ENCODE peak calls at places on chromosomes 12 and 14, in ten cellular contexts. Z is activated CD4-positive, alpha-beta T cell treated with anti-CD3 and anti-CD28 coated beads, Interleukin-2, amount 50 U/mL, for 1 hour; C is stimulated activated CD4-positive, alpha-beta T cell treated with anti-CD3 and anti-CD28 coated beads, Interleukin-2, amount 100 ng/mL, for 24 hours; U is tibial nerve; X is HT1080; O is D341Med; I is mesendoderm; A is choroid plexus epithelial cell; K is renal cortical epithelial cell; S is lung. R is an unnamed sample.
A peak's percentile ranks its signal among the peaks of the same experiment; 100 is the strongest.

GRCh38 chr12:103596981-103597380 is 9.9 kb downstream of the STAB2 start:
- DNase-seq in A (no peak), I (no peak), C (no peak), U (no peak), K (no peak), S (no peak), X (no peak), O (no peak), Z (no peak), R (no peak)

GRCh38 chr12:104006929-104007328 is 41.3 kb downstream of the TDG start:
- DNase-seq in O (no peak), K (peak; percentile 87), U (no peak), I (no peak), Z (no peak), X (peak; percentile 68), S (no peak), C (no peak), A (peak; percentile 72), R (no peak)

GRCh38 chr14:38593477-38593876 is 337.6 kb upstream of the CLEC14A start:
- DNase-seq in C (no peak), K (no peak), X (no peak), O (no peak), S (no peak), Z (no peak), I (no peak), U (no peak), A (no peak), R (no peak)

GRCh38 chr14:60646202-60646886 is 2.9 kb downstream of the SIX1 start:
- DNase-seq in K (no peak), I (peak; percentile 73), X (no peak), O (no peak), S (no peak), U (no peak), C (no peak), A (peak; percentile 53), Z (no peak), R (no peak)

GRCh38 chr12:124365726-124366430 is 71.0 kb downstream of the RFLNA start:
- DNase-seq in U (no peak), O (no peak), I (no peak), C (no peak), A (no peak), X (no peak), Z (no peak), S (no peak), K (no peak), R (no peak)

GRCh38 chr12:76927170-76927784 is 48.5 kb upstream of the CSRP2 start:
- DNase-seq in O (peak; percentile 75), A (peak; percentile 69), S (no peak), Z (peak; percentile 4), X (peak; percentile 44), C (peak; percentile 33), U (no peak), K (no peak), I (peak; percentile 85), R (no peak)

GRCh38 chr12:123965382-123965781 is 7.2 kb downstream of the CCDC92 start:
- DNase-seq in O (no peak), X (no peak), K (no peak), I (no peak), U (no peak), S (no peak), C (no peak), Z (no peak), A (no peak), R (no peak)

GRCh38 chr12:92506460-92506859 is 196.3 kb upstream of the PLEKHG7 start:
- DNase-seq in A (no peak), X (peak; percentile 27), Z (no peak), I (peak; percentile 35), O (no peak), U (no peak), C (no peak), S (no peak), K (peak; percentile 70), R (no peak)

GRCh38 chr12:94180558-94181296 is 32.4 kb downstream of the PLXNC1 start:
- DNase-seq in I (no peak), O (no peak), X (no peak), U (no peak), A (no peak), Z (no peak), K (no peak), S (no peak), C (no peak), R (no peak)

GRCh38 chr12:81644503-81644902 is 114.6 kb downstream of the PPFIA2 start:
- DNase-seq in K (peak; percentile 80), X (peak; percentile 45), A (peak; percentile 72), I (peak; percentile 45), Z (no peak), S (no peak), C (no peak), O (peak; percentile 33), U (no peak), R (no peak)

GRCh38 chr12:4908694-4909396 is 860 bp upstream of the KCNA1 start:
- DNase-seq in K (no peak), X (peak; percentile 8), I (peak; percentile 95), Z (no peak), O (peak; percentile 55), A (no peak), C (no peak), U (no peak), S (no peak), R (no peak)

GRCh38 chr12:26058308-26058707 is 66.5 kb downstream of the BHLHE41 start:
- DNase-seq in U (no peak), A (no peak), C (no peak), S (no peak), Z (no peak), O (no peak), I (no peak), X (no peak), K (no peak), R (no peak)

GRCh38 chr14:52922656-52923055 is 28.2 kb downstream of the FERMT2 start:
- DNase-seq in Z (no peak), A (peak; percentile 47), I (no peak), O (no peak), C (no peak), U (no peak), X (no peak), K (peak; percentile 93), S (no peak), R (no peak)